ENCODE peak calls at places on chromosomes 12 and 14, in seven cellular contexts. Q is CD4-positive, alpha-beta T cell; Y is Kasumi-1; S is left cardiac atrium; D is pancreas; W is HuH-7; N is T-helper 2 cell. B is an unnamed sample.

GRCh38 chr12:115452751-115453281 is 768.8 kb upstream of the TBX3 start:
- DNase-seq in S (no peak), N (no peak), Y (no peak), W (no peak), Q (no peak), D (no peak), B (no peak)

GRCh38 chr14:68602507-68602906 is 190.4 kb downstream of the ZFP36L1 start:
- DNase-seq in S (no peak), Q (no peak), Y (no peak), W (no peak), N (no peak), D (no peak), B (no peak)

GRCh38 chr12:124397807-124398577 is 103.1 kb downstream of the RFLNA start:
- DNase-seq in W (no peak), Y (no peak), S (peak), N (no peak), D (no peak), Q (no peak), B (peak)

GRCh38 chr12:112121780-112122565 is 3.4 kb upstream of the TRAFD1 start:
- DNase-seq in Q (no peak), Y (no peak), W (no peak), D (peak), N (no peak), S (peak), B (peak)

GRCh38 chr12:108875280-108875679 is 4.6 kb upstream of the DAO start:
- DNase-seq in Q (no peak), Y (no peak), W (no peak), D (no peak), N (no peak), S (no peak), B (no peak)

GRCh38 chr12:76030378-76031080 is 1.0 kb downstream of the PHLDA1 start:
- DNase-seq in N (peak), W (peak), Q (peak), S (peak), D (peak), Y (no peak), B (peak)

GRCh38 chr12:124416516-124417395 is 121.9 kb downstream of the RFLNA start:
- DNase-seq in Y (no peak), S (no peak), D (no peak), W (no peak), N (no peak), Q (no peak), B (no peak)

GRCh38 chr14:61438860-61439765 is 117.7 kb downstream of the PRKCH start:
- DNase-seq in S (peak), Y (peak), N (peak), Q (no peak), W (peak), D (no peak), B (peak)

GRCh38 chr12:66296171-66296683 is 6.1 kb upstream of the HELB start:
- DNase-seq in Q (no peak), W (no peak), D (no peak), S (no peak), Y (no peak), N (no peak), B (no peak)

GRCh38 chr14:75979071-75979571 is 2.7 kb downstream of the TGFB3 start:
- DNase-seq in D (peak), Q (no peak), W (peak), S (no peak), N (no peak), Y (peak), B (peak)

GRCh38 chr12:94621662-94622359 is 28.5 kb downstream of the TMCC3 start:
- DNase-seq in D (no peak), W (no peak), N (peak), Y (no peak), S (no peak), Q (no peak), B (no peak)

GRCh38 chr14:26709019-26709418 is 111.2 kb upstream of the NOVA1 start:
- DNase-seq in N (no peak), D (no peak), Q (no peak), W (no peak), Y (peak), S (no peak), B (no peak)

GRCh38 chr14:72104011-72104613 is 171.9 kb downstream of the RGS6 start:
- DNase-seq in W (peak), D (peak), Q (no peak), S (no peak), Y (peak), N (no peak), B (no peak)

GRCh38 chr12:65565601-65566560 is 258.4 kb upstream of the HMGA2 start:
- DNase-seq in W (no peak), S (no peak), Y (peak), Q (no peak), N (no peak), D (no peak), B (no peak)

GRCh38 chr14:82075566-82075965 is 541.9 kb upstream of the SEL1L start:
- DNase-seq in W (peak), S (peak), Y (peak), N (no peak), Q (no peak), D (peak), B (no peak)

GRCh38 chr14:102362084-102362483 is 606 bp downstream of the CINP start:
- DNase-seq in Q (no peak), S (no peak), W (no peak), Y (peak), D (no peak), N (no peak), B (no peak)

GRCh38 chr12:125403145-125403789 is 338.0 kb downstream of the AACS start:
- DNase-seq in N (no peak), S (no peak), Q (no peak), Y (peak), D (no peak), W (peak), B (no peak)

GRCh38 chr12:68532204-68532886 is 78.4 kb upstream of the RAP1B start:
- DNase-seq in N (no peak), Y (no peak), S (no peak), W (no peak), Q (no peak), D (no peak), B (no peak)

GRCh38 chr12:130800312-130800711 is 38.7 kb downstream of the STX2 start:
- DNase-seq in N (no peak), S (no peak), Y (no peak), Q (no peak), W (no peak), D (no peak), B (no peak)

GRCh38 chr12:132265056-132265800 is 64.2 kb downstream of the GALNT9 start:
- DNase-seq in D (no peak), Y (no peak), N (no peak), S (no peak), Q (no peak), W (no peak), B (no peak)

GRCh38 chr12:65648461-65648860 is 175.8 kb upstream of the HMGA2 start:
- DNase-seq in Y (no peak), S (no peak), W (no peak), D (no peak), N (no peak), Q (no peak), B (no peak)

GRCh38 chr12:131511391-131511802 is 199.5 kb upstream of the SFSWAP start:
- DNase-seq in D (no peak), Q (peak), W (no peak), S (no peak), Y (peak), N (peak), B (no peak)

GRCh38 chr12:110561471-110562201 is 21.5 kb downstream of the PPTC7 start:
- DNase-seq in W (no peak), N (no peak), Y (no peak), Q (no peak), S (no peak), D (no peak), B (no peak)

GRCh38 chr12:67358686-67359374 is 89.7 kb downstream of the CAND1 start:
- DNase-seq in D (no peak), Y (peak), Q (no peak), W (no peak), N (no peak), S (no peak), B (no peak)

GRCh38 chr12:95838125-95838524 is 20.6 kb upstream of the SNRPF start:
- DNase-seq in N (no peak), D (no peak), Q (no peak), Y (peak), S (no peak), W (no peak), B (no peak)

GRCh38 chr14:101017806-101018560 is 114.5 kb upstream of the RTL1 start:
- DNase-seq in S (no peak), W (no peak), N (no peak), Y (no peak), Q (no peak), D (no peak), B (no peak)

GRCh38 chr14:21924479-21924878 is 250.9 kb upstream of the OR4E1 start:
- DNase-seq in Q (peak), W (no peak), S (no peak), D (no peak), N (peak), Y (peak), B (no peak)

GRCh38 chr12:99476956-99477355 is 170.6 kb upstream of the GARIN6 start:
- DNase-seq in Y (no peak), D (no peak), N (no peak), S (no peak), W (no peak), Q (no peak), B (no peak)

GRCh38 chr14:99568567-99569560 is 35.1 kb downstream of the CCDC85C start:
- DNase-seq in N (no peak), D (no peak), Y (no peak), S (no peak), W (no peak), Q (no peak), B (no peak)

GRCh38 chr12:5165296-5165970 is 121.8 kb downstream of the KCNA5 start:
- DNase-seq in Y (no peak), N (no peak), W (no peak), S (no peak), Q (no peak), D (no peak), B (no peak)